ENCODE peak calls at places on chromosomes 3 and 15, in five cellular contexts. C is breast epithelium, Q is GM23338, H is vagina, U is sigmoid colon. V is an unnamed sample.

GRCh38 chr15:89761929-89762328 is 10.9 kb upstream of the MESP1 start:
- DNase-seq in C (no peak), Q (no peak), H (no peak), U (no peak), V (no peak)

GRCh38 chr15:60006808-60007346 is 2.8 kb downstream of the FOXB1 start:
- DNase-seq in C (no peak), Q (no peak), H (no peak), U (no peak), V (no peak)

GRCh38 chr15:41823502-41823901 is 4.4 kb upstream of the JMJD7 start:
- DNase-seq in C (no peak), Q (no peak), H (no peak), U (no peak), V (no peak)

GRCh38 chr3:56917740-56918568 is 116.2 kb upstream of the ARHGEF3 start:
- DNase-seq in C (no peak), Q (peak), H (no peak), U (no peak), V (peak)

GRCh38 chr15:63715818-63716217 is 117.9 kb downstream of the HERC1 start:
- DNase-seq in C (no peak), Q (no peak), H (no peak), U (no peak), V (no peak)

GRCh38 chr3:66021731-66022131 is 17.0 kb downstream of the MAGI1 start:
- DNase-seq in C (no peak), Q (peak), H (no peak), U (no peak), V (no peak)

GRCh38 chr15:78449220-78449999 is 11.4 kb downstream of the IREB2 start:
- DNase-seq in C (no peak), Q (no peak), H (no peak), U (no peak), V (no peak)

GRCh38 chr15:85592148-85592547 is 202.6 kb downstream of the KLHL25 start:
- DNase-seq in C (no peak), Q (peak), H (no peak), U (no peak), V (no peak)

GRCh38 chr3:151227438-151228290 is 24.6 kb upstream of the GPR171 start:
- DNase-seq in C (peak), Q (peak), H (no peak), U (peak), V (peak)

GRCh38 chr3:20040476-20041196 is 390 bp downstream of the KAT2B start:
- DNase-seq in C (peak), Q (peak), H (no peak), U (peak), V (peak)

GRCh38 chr3:104911376-104911775 is 455.3 kb upstream of the ALCAM start:
- DNase-seq in C (no peak), Q (no peak), H (no peak), U (no peak), V (no peak)

GRCh38 chr15:35603298-35603697 is 57.3 kb upstream of the DPH6 start:
- DNase-seq in C (no peak), Q (no peak), H (no peak), U (no peak), V (no peak)

GRCh38 chr3:51717446-51717845 is 10.6 kb downstream of the GRM2 start:
- DNase-seq in C (no peak), Q (no peak), H (no peak), U (no peak), V (no peak)

GRCh38 chr3:172846706-172847105 is 96.2 kb downstream of the ECT2 start:
- DNase-seq in C (no peak), Q (no peak), H (no peak), U (no peak), V (no peak)

GRCh38 chr15:96350884-96351639 is 20.6 kb downstream of the NR2F2 start:
- DNase-seq in C (no peak), Q (no peak), H (no peak), U (no peak), V (no peak)

GRCh38 chr3:33372218-33373081 is 67.8 kb downstream of the UBP1 start:
- DNase-seq in C (no peak), Q (peak), H (no peak), U (no peak), V (peak)

GRCh38 chr3:61808526-61808925 is 247.2 kb downstream of the PTPRG start:
- DNase-seq in C (no peak), Q (no peak), H (no peak), U (peak), V (no peak)

GRCh38 chr3:123834631-123835030 is 49.5 kb downstream of the MYLK start:
- DNase-seq in C (no peak), Q (no peak), H (no peak), U (no peak), V (no peak)

GRCh38 chr3:50237754-50238548 is 1.9 kb downstream of the GNAI2 start:
- DNase-seq in C (peak), Q (peak), H (no peak), U (peak), V (peak)

GRCh38 chr15:92393287-92393993 is at the start of gene ST8SIA2:
- DNase-seq in C (no peak), Q (peak), H (no peak), U (no peak), V (peak)

GRCh38 chr3:134406331-134407246 is 32.3 kb upstream of the AMOTL2 start:
- DNase-seq in C (no peak), Q (peak), H (no peak), U (no peak), V (no peak)

GRCh38 chr15:45842151-45842550 is 207.3 kb downstream of the SQOR start:
- DNase-seq in C (no peak), Q (no peak), H (no peak), U (no peak), V (no peak)

GRCh38 chr3:94673891-94674290 is 611.0 kb downstream of the NSUN3 start:
- DNase-seq in C (no peak), Q (no peak), H (no peak), U (no peak), V (no peak)

GRCh38 chr15:31503256-31503655 is 176.6 kb downstream of the KLF13 start:
- DNase-seq in C (no peak), Q (no peak), H (peak), U (no peak), V (no peak)

GRCh38 chr15:79615754-79616153 is 183.6 kb downstream of the MINAR1 start:
- DNase-seq in C (no peak), Q (no peak), H (peak), U (no peak), V (no peak)

GRCh38 chr3:141243295-141243707 is 11.7 kb downstream of the PXYLP1 start:
- DNase-seq in C (no peak), Q (no peak), H (peak), U (no peak), V (no peak)

GRCh38 chr3:15858547-15859506 is 61.0 kb upstream of the ANKRD28 start:
- DNase-seq in C (peak), Q (peak), H (no peak), U (no peak), V (peak)

GRCh38 chr15:73950479-73951043 is 24.3 kb downstream of the LOXL1 start:
- DNase-seq in C (no peak), Q (no peak), H (no peak), U (no peak), V (no peak)

GRCh38 chr3:8596706-8597514 is 47.7 kb downstream of the SSUH2 start:
- DNase-seq in C (no peak), Q (no peak), H (no peak), U (no peak), V (no peak)

GRCh38 chr15:60631620-60632019 is 152.7 kb upstream of the ICE2 start:
- DNase-seq in C (no peak), Q (no peak), H (no peak), U (no peak), V (no peak)

GRCh38 chr3:66508461-66508860 is 7.6 kb upstream of the LRIG1 start:
- DNase-seq in C (no peak), Q (no peak), H (no peak), U (no peak), V (no peak)

GRCh38 chr3:79872483-79872882 is 104.7 kb upstream of the ROBO1 start:
- DNase-seq in C (no peak), Q (no peak), H (no peak), U (no peak), V (no peak)

GRCh38 chr3:13790376-13791219 is 89.3 kb downstream of the WNT7A start:
- DNase-seq in C (no peak), Q (no peak), H (no peak), U (no peak), V (no peak)

GRCh38 chr3:128068156-128068620 is 16.0 kb downstream of the SEC61A1 start:
- DNase-seq in C (no peak), Q (peak), H (no peak), U (no peak), V (peak)

DNA sequence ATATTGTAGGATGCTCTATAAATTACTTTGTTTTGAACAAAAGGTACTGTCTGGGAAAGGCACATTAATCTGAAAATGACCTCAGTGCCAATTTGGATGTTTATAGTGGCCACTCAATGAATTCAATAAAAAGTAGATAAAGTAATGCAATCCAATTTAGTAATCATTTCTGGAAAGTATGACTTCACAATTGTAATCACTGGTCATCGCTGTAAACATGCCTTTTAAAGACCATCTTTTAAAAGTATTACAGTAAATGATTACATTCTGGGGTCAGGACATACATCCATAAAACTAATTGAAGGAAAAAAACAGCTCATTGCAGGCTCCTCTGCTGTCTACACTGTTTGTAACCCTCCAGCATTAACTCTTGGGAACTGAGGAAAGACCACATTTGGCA is 43.2 kb downstream of the HRH1 start:
- DNase-seq in C (no peak), Q (no peak), H (no peak), U (no peak), V (no peak)
- TF ChIP-seq POLR2AphosphoS5 in C (no peak), Q (no peak), H (no peak), U (no peak), V (no peak)

DNA sequence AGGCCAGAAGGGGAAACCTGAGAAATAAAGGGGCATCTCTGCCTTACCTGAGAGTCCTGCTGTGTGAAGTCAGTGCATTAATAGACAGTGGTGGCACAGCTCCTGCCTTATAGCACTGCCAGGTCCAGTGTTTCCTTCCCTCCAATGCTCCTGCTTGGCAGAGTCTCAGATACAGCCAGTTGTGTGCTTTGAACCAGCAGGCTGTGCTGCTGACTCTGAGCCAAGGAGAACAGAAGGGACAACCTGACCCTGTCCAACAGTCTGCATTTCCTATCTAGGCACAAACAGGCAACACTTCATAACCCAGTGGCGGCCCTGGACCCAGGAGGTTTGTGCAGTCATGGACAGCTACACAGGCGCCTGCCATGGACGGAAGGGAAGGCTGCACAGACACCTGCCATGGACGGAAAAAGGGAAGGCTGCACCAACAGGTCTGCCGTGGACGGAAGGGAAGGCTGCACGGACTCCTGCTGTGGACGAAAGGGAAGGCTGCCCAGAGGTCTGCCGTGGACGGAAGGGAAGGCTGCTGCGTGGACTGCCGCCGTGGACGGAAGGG is 33.9 kb upstream of the PLXNA1 start:
- DNase-seq in C (no peak), Q (no peak), H (no peak), U (no peak), V (no peak)
- TF ChIP-seq POLR2AphosphoS5 in C (no peak), Q (no peak), H (no peak), U (no peak), V (no peak)

DNA sequence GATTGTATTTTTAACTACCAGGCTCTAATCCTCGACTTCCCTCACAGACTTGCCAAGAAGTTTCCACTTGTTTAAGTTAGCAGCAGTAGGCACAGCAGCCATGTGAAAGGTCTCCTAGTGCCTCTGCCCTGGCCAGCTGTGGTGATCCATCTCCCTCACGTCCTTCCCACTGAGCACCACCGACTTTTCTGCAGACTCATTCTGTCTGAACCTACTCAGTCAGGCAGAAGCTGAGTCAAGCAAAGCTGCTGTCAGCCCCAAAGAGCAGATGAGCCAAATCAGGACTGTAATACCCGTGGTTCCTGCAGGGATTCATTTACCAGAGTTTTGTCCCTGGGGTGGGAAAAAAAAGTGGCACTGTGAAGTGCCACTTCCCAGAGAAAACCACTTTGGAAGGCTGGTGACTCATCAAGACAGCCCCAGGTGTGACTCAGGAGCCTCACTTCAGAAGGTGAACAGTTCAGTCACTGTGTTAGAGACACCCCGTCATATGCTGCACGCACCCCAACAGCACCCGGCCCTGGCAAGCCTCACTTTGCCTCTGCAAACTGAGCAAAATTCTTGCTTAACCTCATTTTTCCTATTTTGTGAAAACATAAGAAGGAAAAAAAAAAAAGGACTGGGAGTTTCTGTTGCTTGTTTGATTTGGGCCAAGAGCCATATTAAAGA is 76.0 kb downstream of the WWTR1 start:
- DNase-seq in C (no peak), Q (no peak), H (no peak), U (no peak), V (no peak)
- TF ChIP-seq POLR2AphosphoS5 in C (no peak), Q (no peak), H (no peak), U (peak), V (no peak)

GRCh38 chr3:122795674-122795969 is 753 bp downstream of the SLC49A4 start:
- DNase-seq in C (no peak), Q (no peak), H (no peak), U (no peak), V (no peak)
- TF ChIP-seq POLR2AphosphoS5 in C (no peak), Q (no peak), H (no peak), U (peak), V (no peak)

V was measured in GM12891.